ENCODE peak calls at places on chromosomes 5 and 9, in eight cellular contexts. E, A, U, P, W, T, S and L are unnamed samples.

GRCh38 chr5:133664422-133664821 is 52.1 kb upstream of the FSTL4 start:
- DNase-seq in A (peak; percentile 50), W (no peak), T (no peak), S (peak; percentile 49), P (no peak), E (no peak), U (no peak), L (no peak)

GRCh38 chr5:168219515-168220410 is 71.7 kb upstream of the WWC1 start:
- DNase-seq in T (peak; percentile 72), E (no peak), S (peak; percentile 16), A (peak; percentile 78), U (peak; percentile 68), W (no peak), P (peak; percentile 51), L (no peak)

GRCh38 chr5:138656916-138657315 is 81.7 kb upstream of the HSPA9 start:
- DNase-seq in P (no peak), A (no peak), E (no peak), U (no peak), W (no peak), T (no peak), S (no peak), L (no peak)

GRCh38 chr5:80054682-80055081 is 19.5 kb downstream of the THBS4 start:
- DNase-seq in P (no peak), S (no peak), A (peak; percentile 65), T (no peak), E (no peak), W (no peak), U (no peak), L (no peak)

GRCh38 chr5:131171276-131171815 is 602 bp downstream of the LYRM7 start:
- DNase-seq in E (no peak), U (no peak), P (peak; percentile 51), T (peak; percentile 69), W (no peak), A (peak; percentile 13), S (no peak), L (peak; percentile 58)

GRCh38 chr5:52605992-52606321 is 181.8 kb upstream of the ITGA1 start:
- DNase-seq in E (no peak), P (no peak), W (no peak), T (no peak), A (no peak), U (no peak), S (no peak), L (no peak)

GRCh38 chr5:9198399-9198798 is 347.5 kb downstream of the SEMA5A start:
- DNase-seq in A (peak; percentile 35), P (no peak), S (no peak), E (no peak), W (no peak), U (no peak), T (no peak), L (no peak)

GRCh38 chr5:33479321-33479720 is 38.6 kb downstream of the TARS1 start:
- DNase-seq in W (no peak), A (no peak), E (no peak), T (no peak), P (no peak), S (no peak), U (no peak), L (no peak)

GRCh38 chr9:77879344-77880089 is 152.1 kb downstream of the GNAQ start:
- DNase-seq in A (peak; percentile 48), E (no peak), U (no peak), S (no peak), P (peak; percentile 63), W (no peak), T (peak; percentile 65), L (peak; percentile 63)

GRCh38 chr9:26296910-26297309 is 595.7 kb downstream of the CAAP1 start:
- DNase-seq in P (no peak), S (no peak), U (no peak), A (peak; percentile 29), W (no peak), E (no peak), T (no peak), L (no peak)

GRCh38 chr5:34659168-34659567 is 3.0 kb downstream of the RAI14 start:
- DNase-seq in S (no peak), W (no peak), A (no peak), E (no peak), P (no peak), U (no peak), T (no peak), L (no peak)

GRCh38 chr9:127973169-127974001 is 7.4 kb downstream of the EEIG1 start:
- DNase-seq in P (peak; percentile 26), E (no peak), T (peak; percentile 33), S (no peak), W (peak; percentile 46), A (no peak), U (peak; percentile 55), L (peak; percentile 48)

GRCh38 chr5:119286516-119287488 is 69.0 kb upstream of the TNFAIP8 start:
- DNase-seq in W (no peak), E (no peak), A (no peak), U (no peak), T (no peak), S (no peak), P (no peak), L (peak; percentile 21)

GRCh38 chr5:66807743-66808142 is 211.6 kb downstream of the MAST4 start:
- DNase-seq in W (no peak), A (peak; percentile 77), P (peak; percentile 17), S (peak; percentile 44), U (peak; percentile 29), E (no peak), T (peak; percentile 28), L (no peak)

GRCh38 chr9:130406278-130406895 is 38.4 kb upstream of the ASS1 start:
- DNase-seq in W (no peak), A (no peak), T (no peak), E (no peak), P (no peak), U (no peak), S (no peak), L (no peak)

GRCh38 chr9:81771606-81772005 is 82.3 kb upstream of the TLE1 start:
- DNase-seq in W (no peak), P (no peak), T (no peak), U (no peak), S (peak; percentile 26), A (peak; percentile 22), E (no peak), L (no peak)

GRCh38 chr5:1323803-1324173 is 21.1 kb downstream of the CLPTM1L start:
- DNase-seq in A (no peak), E (no peak), P (no peak), U (no peak), W (no peak), S (no peak), T (no peak), L (no peak)

GRCh38 chr5:43037929-43038510 is 2.1 kb downstream of the ANXA2R start:
- DNase-seq in U (no peak), E (no peak), T (peak; percentile 28), P (peak; percentile 20), S (no peak), A (peak; percentile 71), W (no peak), L (peak; percentile 35)

GRCh38 chr9:73680831-73681230 is 529.2 kb downstream of the ANXA1 start:
- DNase-seq in E (no peak), W (no peak), A (peak; percentile 12), P (no peak), U (no peak), S (no peak), T (no peak), L (no peak)

GRCh38 chr9:112380771-112381181 is 868 bp downstream of the HSDL2 start:
- DNase-seq in E (no peak), A (peak; percentile 48), U (peak; percentile 8), T (no peak), W (no peak), S (no peak), P (no peak), L (no peak)

GRCh38 chr9:124774131-124774978 is 2.6 kb upstream of the OLFML2A start:
- DNase-seq in S (no peak), U (peak; percentile 89), E (peak; percentile 66), A (peak; percentile 72), T (peak; percentile 89), P (peak; percentile 89), W (peak; percentile 87), L (peak; percentile 95)

GRCh38 chr5:174559141-174559540 is 165.2 kb upstream of the MSX2 start:
- DNase-seq in W (no peak), P (no peak), S (no peak), E (no peak), T (no peak), A (no peak), U (no peak), L (no peak)

GRCh38 chr5:88829773-88830172 is 53.2 kb downstream of the MEF2C start:
- DNase-seq in W (no peak), A (peak; percentile 41), E (no peak), S (no peak), T (no peak), U (no peak), P (no peak), L (no peak)
- H3K4me3 ChIP-seq in W (peak overlapping the region; percentile 47), A (peak overlapping the region; percentile 66), E (no peak overlapping the region), S (no peak overlapping the region), T (no peak overlapping the region), U (no peak overlapping the region), P (no peak overlapping the region), L (no peak overlapping the region)

DNA sequence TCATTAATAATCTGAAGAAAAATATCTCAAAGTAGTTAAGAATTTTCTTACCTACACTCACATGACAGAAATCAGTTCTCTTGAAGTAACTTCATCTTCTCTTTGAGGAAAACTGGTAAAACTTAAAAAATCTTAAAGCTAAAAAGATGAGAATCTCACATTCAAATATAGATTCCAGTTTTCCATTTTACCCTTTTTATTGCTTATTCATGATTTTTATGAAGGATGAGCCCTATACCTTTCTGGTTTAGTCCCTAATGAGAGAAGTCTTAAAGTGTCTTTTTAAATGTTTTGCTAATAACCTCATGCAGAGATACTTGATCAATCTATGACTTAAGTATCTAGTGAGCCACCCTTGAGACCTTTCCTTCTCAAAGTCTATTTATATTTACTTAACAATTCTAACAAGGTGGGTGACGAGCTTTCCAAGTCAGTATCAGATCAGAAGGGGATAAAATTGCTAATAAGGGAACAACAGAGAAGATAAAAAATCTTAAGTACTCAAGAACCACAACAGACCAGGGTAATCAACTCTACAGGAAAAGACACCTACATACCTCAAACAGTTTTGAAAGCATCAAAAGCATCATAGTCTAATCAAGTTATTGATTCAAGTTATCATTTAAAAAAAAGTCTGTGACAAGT is 2.6 kb downstream of the IARS1 start:
- DNase-seq in A (no peak), P (no peak), S (no peak), E (no peak), T (no peak), W (no peak), U (no peak), L (no peak)
- H3K4me3 ChIP-seq in A (peak overlapping the region; percentile 97), P (no peak overlapping the region), S (no peak overlapping the region), E (no peak overlapping the region), T (no peak overlapping the region), W (no peak overlapping the region), U (no peak overlapping the region), L (no peak overlapping the region)

DNA sequence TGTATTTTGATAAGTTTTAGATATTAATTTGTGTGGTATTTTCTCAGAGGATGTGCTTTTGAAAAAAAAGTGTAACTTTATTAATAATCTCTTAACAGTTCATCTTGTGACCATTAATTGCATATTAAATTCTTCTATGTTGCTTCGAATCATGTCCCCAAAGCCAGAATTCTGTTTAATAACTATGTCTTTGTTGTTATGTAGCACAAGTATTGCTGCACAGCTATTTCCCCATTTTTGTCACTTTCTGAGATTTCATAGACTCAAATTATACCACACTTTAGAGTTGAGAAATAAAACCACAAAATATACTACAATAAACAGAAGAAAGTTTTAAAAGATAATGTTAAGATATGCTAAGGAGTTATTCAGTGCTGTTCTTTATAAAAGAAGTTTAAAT is 2.8 kb downstream of the MEF2C start:
- DNase-seq in W (no peak), P (no peak), E (no peak), A (no peak), T (no peak), S (no peak), U (no peak), L (no peak)
- H3K4me3 ChIP-seq in W (peak overlapping the region; percentile 79), P (no peak overlapping the region), E (no peak overlapping the region), A (no peak overlapping the region), T (no peak overlapping the region), S (no peak overlapping the region), U (no peak overlapping the region), L (no peak overlapping the region)

GRCh38 chr5:69415584-69415958 is 655 bp downstream of the MARVELD2 start:
- DNase-seq in A (no peak), E (no peak), U (peak; percentile 57), W (no peak), S (no peak), P (peak; percentile 26), T (peak; percentile 53), L (peak; percentile 64)
- H3K4me3 ChIP-seq in A (peak overlapping the region; percentile 71), E (peak overlapping the region; percentile 65), U (peak overlapping the region; percentile 86), W (peak overlapping the region; percentile 74), S (peak overlapping the region; percentile 39), P (peak overlapping the region; percentile 34), T (peak overlapping the region; percentile 70), L (peak overlapping the region; percentile 54)